ENCODE peak calls at places on chromosomes 11 and 22, in eight cellular contexts. F, K, B, Y, M, A, V and E are unnamed samples.

GRCh38 chr11:108938604-108939003 is 273.7 kb downstream of the DDX10 start:
- DNase-seq in Y (no peak), M (no peak), B (peak; percentile 10), V (no peak), K (no peak), F (no peak), A (no peak), E (no peak)

GRCh38 chr11:30914143-30914762 is 328.1 kb upstream of the MPPED2 start:
- DNase-seq in B (peak; percentile 84), A (no peak), Y (no peak), M (peak; percentile 83), F (no peak), V (no peak), K (peak; percentile 44), E (peak; percentile 17)

GRCh38 chr22:25085930-25086901 is 113.4 kb upstream of the CRYBB3 start:
- DNase-seq in Y (no peak), M (peak; percentile 88), F (no peak), B (no peak), A (no peak), K (no peak), V (no peak), E (no peak)

GRCh38 chr11:41456288-41456687 is 3.2 kb downstream of the LRRC4C start:
- DNase-seq in V (no peak), M (no peak), Y (no peak), B (no peak), F (no peak), K (peak; percentile 31), A (no peak), E (no peak)

GRCh38 chr11:111457731-111458368 is 54.3 kb downstream of the BTG4 start:
- DNase-seq in A (no peak), F (no peak), K (no peak), V (no peak), M (no peak), B (peak; percentile 5), Y (no peak), E (no peak)

GRCh38 chr22:43384863-43385262 is 27.0 kb upstream of the MPPED1 start:
- DNase-seq in V (no peak), B (no peak), Y (no peak), F (no peak), A (no peak), K (no peak), M (peak; percentile 23), E (no peak)

GRCh38 chr22:28885939-28886338 is 2.6 kb downstream of the ZNRF3 start:
- DNase-seq in M (no peak), A (no peak), B (no peak), V (no peak), K (no peak), F (no peak), Y (no peak), E (no peak)

GRCh38 chr11:3164540-3165151 is 464 bp downstream of the OSBPL5 start:
- DNase-seq in F (peak; percentile 2), V (no peak), K (no peak), M (peak; percentile 80), B (peak; percentile 49), Y (no peak), A (no peak), E (no peak)

GRCh38 chr22:34960005-34960404 is 106.0 kb upstream of the ISX start:
- DNase-seq in B (no peak), Y (no peak), M (no peak), F (no peak), K (no peak), V (no peak), A (no peak), E (no peak)

GRCh38 chr11:73795925-73796632 is 8.4 kb downstream of the MRPL48 start:
- DNase-seq in B (no peak), Y (no peak), A (no peak), V (no peak), K (no peak), M (no peak), F (no peak), E (no peak)

GRCh38 chr22:41532908-41533825 is 11.1 kb downstream of the POLR3H start:
- DNase-seq in Y (peak; percentile 63), A (peak; percentile 23), B (peak; percentile 76), F (peak; percentile 61), K (peak; percentile 6), M (peak; percentile 91), V (peak; percentile 54), E (no peak)

GRCh38 chr11:130486981-130487380 is 38.5 kb downstream of the ADAMTS15 start:
- DNase-seq in Y (no peak), M (no peak), K (no peak), V (no peak), F (no peak), A (no peak), B (no peak), E (no peak)

GRCh38 chr22:35844886-35845285 is 127.2 kb downstream of the APOL5 start:
- DNase-seq in Y (no peak), M (no peak), K (no peak), F (no peak), A (no peak), V (no peak), B (no peak), E (no peak)

GRCh38 chr22:39469681-39470461 is 13.1 kb downstream of the MGAT3 start:
- DNase-seq in M (no peak), F (no peak), A (no peak), B (no peak), Y (no peak), K (no peak), V (no peak), E (no peak)

GRCh38 chr11:30016588-30017363 is at the start of gene KCNA4:
- DNase-seq in K (peak; percentile 35), B (peak; percentile 75), F (no peak), A (no peak), M (peak; percentile 68), V (no peak), Y (no peak), E (no peak)

GRCh38 chr11:19711911-19712280 is 741 bp upstream of the NAV2 start:
- DNase-seq in A (no peak), Y (no peak), M (peak; percentile 85), F (no peak), V (no peak), B (no peak), K (peak; percentile 7), E (no peak)

GRCh38 chr22:23177197-23177596 is 3.1 kb upstream of the BCR start:
- DNase-seq in A (no peak), V (no peak), M (no peak), K (no peak), F (no peak), B (no peak), Y (no peak), E (no peak)